ENCODE peak calls at places on chromosomes 3 and 15, in five cellular contexts. H, S, B, U and T are unnamed samples.

GRCh38 chr3:149339931-149340309 is 6.5 kb upstream of the TM4SF18 start:
- DNase-seq in H (peak; percentile 14), B (no peak), S (peak; percentile 74), U (peak; percentile 80), T (peak; percentile 98)

GRCh38 chr3:134885877-134886621 is 91.0 kb downstream of the EPHB1 start:
- DNase-seq in U (no peak), S (no peak), H (peak; percentile 49), B (no peak), T (no peak)

GRCh38 chr3:177452487-177452886 is 255.2 kb upstream of the TBL1XR1 start:
- DNase-seq in S (no peak), H (no peak), U (no peak), B (no peak), T (peak; percentile 63)

GRCh38 chr3:172273378-172273777 is 174.9 kb downstream of the GHSR start:
- DNase-seq in H (no peak), U (no peak), B (no peak), S (no peak), T (no peak)

GRCh38 chr3:51522273-51522981 is 16.1 kb upstream of the RAD54L2 start:
- DNase-seq in U (no peak), B (no peak), S (no peak), H (no peak), T (no peak)

GRCh38 chr3:54863366-54863765 is 64.5 kb downstream of the LRTM1 start:
- DNase-seq in H (no peak), S (no peak), B (no peak), U (no peak), T (no peak)

GRCh38 chr3:180776433-180776832 is 97.1 kb upstream of the CCDC39 start:
- DNase-seq in H (no peak), B (no peak), U (no peak), S (no peak), T (no peak)

GRCh38 chr15:23467110-23467600 is 20.1 kb upstream of the GOLGA6L2 start:
- DNase-seq in U (no peak), H (peak; percentile 37), B (no peak), S (no peak), T (no peak)

GRCh38 chr3:129602730-129603560 is 3.5 kb downstream of the PLXND1 start:
- DNase-seq in H (peak; percentile 79), S (no peak), U (peak; percentile 75), B (no peak), T (peak; percentile 79)

GRCh38 chr15:45729146-45729545 is 94.3 kb downstream of the SQOR start:
- DNase-seq in S (no peak), H (no peak), B (no peak), U (no peak), T (peak; percentile 31)

GRCh38 chr3:63724987-63725386 is 72.5 kb downstream of the SNTN start:
- DNase-seq in U (no peak), H (peak; percentile 22), B (no peak), S (no peak), T (peak; percentile 32)

GRCh38 chr3:173930251-173930650 is 532.7 kb downstream of the NLGN1 start:
- DNase-seq in S (no peak), B (no peak), H (no peak), U (no peak), T (no peak)

GRCh38 chr3:21694506-21694905 is 56.5 kb downstream of the ZNF385D start:
- DNase-seq in B (no peak), U (no peak), S (no peak), H (no peak), T (no peak)

GRCh38 chr3:127247292-127247691 is 40.6 kb downstream of the PRR20G start:
- DNase-seq in B (no peak), U (no peak), S (no peak), H (no peak), T (no peak)

GRCh38 chr3:142356818-142357217 is 91.0 kb downstream of the XRN1 start:
- DNase-seq in S (no peak), B (no peak), U (no peak), H (no peak), T (no peak)

GRCh38 chr15:69509131-69509530 is 56.5 kb downstream of the RPLP1 start:
- DNase-seq in H (no peak), S (no peak), B (peak; percentile 72), U (no peak), T (peak; percentile 11)

GRCh38 chr15:98719169-98719515 is 70.8 kb downstream of the IGF1R start:
- DNase-seq in B (no peak), H (no peak), U (no peak), S (no peak), T (no peak)

GRCh38 chr3:121111914-121112612 is 204.1 kb downstream of the STXBP5L start:
- DNase-seq in B (no peak), H (peak; percentile 3), S (no peak), U (no peak), T (no peak)

GRCh38 chr3:159239054-159239453 is 437.2 kb downstream of the MFSD1 start:
- DNase-seq in U (no peak), S (no peak), B (no peak), H (no peak), T (no peak)

GRCh38 chr15:78453447-78453846 is 15.4 kb downstream of the IREB2 start:
- DNase-seq in S (no peak), B (no peak), U (no peak), H (no peak), T (no peak)

GRCh38 chr3:44412365-44412764 is 65.1 kb downstream of the ZNF445 start:
- DNase-seq in U (no peak), B (no peak), S (no peak), H (no peak), T (no peak)

GRCh38 chr3:4474683-4475490 is 7.8 kb upstream of the SUMF1 start:
- DNase-seq in H (no peak), U (peak; percentile 25), B (no peak), S (no peak), T (peak; percentile 48)

GRCh38 chr3:43288366-43288765 is 2.0 kb downstream of the SNRK start:
- DNase-seq in B (no peak), S (no peak), U (no peak), H (no peak), T (no peak)

GRCh38 chr3:43290961-43291360 is 4.6 kb downstream of the SNRK start:
- DNase-seq in U (no peak), S (no peak), H (no peak), B (no peak), T (no peak)

GRCh38 chr3:43288850-43289249 is 2.5 kb downstream of the SNRK start:
- DNase-seq in S (no peak), B (no peak), U (no peak), H (no peak), T (no peak)

GRCh38 chr3:43287514-43287913 is 1.2 kb downstream of the SNRK start:
- DNase-seq in H (no peak), B (no peak), S (no peak), U (no peak), T (no peak)

GRCh38 chr3:43289401-43289800 is 3.1 kb downstream of the SNRK start:
- DNase-seq in S (no peak), B (no peak), H (no peak), U (no peak), T (no peak)
- H3K4me3 ChIP-seq in S (peak overlapping the region; percentile 67), B (peak overlapping the region; percentile 14), H (no peak overlapping the region), U (peak overlapping the region; percentile 72), T (no peak overlapping the region)

DNA sequence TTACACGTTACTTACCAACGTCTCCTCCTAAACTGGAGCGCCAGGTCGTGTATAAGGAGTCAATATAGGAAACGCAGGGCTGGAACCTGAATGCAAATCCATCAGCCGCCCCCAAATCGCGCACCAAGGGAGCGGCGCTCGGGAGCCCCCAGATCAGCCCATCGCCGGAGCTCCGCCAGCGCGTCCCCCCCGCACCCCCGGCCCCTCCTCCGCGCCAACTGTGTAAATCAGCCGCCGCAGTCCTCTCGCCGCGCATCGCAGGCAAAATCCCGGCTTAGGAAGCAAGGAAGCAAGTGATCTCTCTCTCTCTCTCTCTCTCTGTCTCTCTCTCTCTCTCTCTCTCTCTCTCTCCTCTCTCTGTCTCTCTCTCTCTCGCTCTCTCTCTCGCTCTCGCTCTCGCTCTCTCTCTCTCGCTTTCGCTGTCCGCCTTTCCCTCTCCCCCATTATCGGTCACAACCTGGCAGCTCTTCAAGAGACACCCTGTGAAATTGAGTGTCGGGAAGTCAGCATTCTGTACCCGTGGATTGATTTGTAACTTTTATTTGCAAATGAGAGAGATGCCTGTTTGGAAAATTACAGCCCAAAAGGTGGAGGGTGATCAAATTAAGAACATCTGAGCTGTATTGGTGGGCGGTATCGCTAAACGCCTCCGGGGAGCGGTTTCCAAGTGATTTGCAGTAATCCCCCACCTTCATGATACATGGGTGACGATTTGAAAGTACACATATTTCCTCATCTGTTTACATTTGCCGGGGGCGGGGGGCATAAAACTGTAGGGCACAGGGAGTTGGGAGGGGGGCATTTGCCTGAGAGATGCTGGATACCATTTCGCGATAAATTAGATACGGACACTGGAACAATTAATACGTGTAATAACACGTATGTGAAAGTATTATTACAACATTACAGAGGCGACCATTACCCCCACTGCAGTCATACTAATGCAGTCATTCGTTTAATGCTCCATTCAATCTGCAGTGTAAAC is 685 bp upstream of the SLITRK3 start:
- DNase-seq in H (peak; percentile 61), U (no peak), S (no peak), B (no peak), T (peak; percentile 25)
- H3K4me3 ChIP-seq in H (peak overlapping the region; percentile 54), U (peak overlapping the region; percentile 56), S (peak overlapping the region; percentile 43), B (peak overlapping the region; percentile 50), T (peak overlapping the region; percentile 33)

DNA sequence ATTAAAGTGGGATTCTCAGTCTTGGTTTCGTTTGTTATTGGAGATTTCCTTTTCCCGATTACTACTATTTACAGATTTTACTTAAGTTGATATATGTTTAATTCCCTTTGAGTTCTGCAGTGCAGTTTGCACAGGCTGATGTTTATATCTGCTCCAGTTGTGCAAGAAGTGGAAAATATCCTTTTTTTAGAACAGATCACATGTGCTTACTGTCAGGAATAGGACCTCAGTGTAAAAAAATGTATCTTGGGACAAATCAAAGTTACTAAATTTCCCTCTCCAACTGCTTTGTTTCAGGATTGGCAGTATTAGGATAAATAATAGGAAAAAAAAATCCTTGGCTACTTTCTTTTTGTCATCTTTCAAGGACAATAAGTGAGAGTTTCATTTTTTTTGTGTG is 6.9 kb downstream of the MITF start:
- DNase-seq in S (no peak), U (no peak), B (no peak), H (no peak), T (no peak)
- H3K4me3 ChIP-seq in S (no peak overlapping the region), U (no peak overlapping the region), B (peak overlapping the region; percentile 27), H (no peak overlapping the region), T (no peak overlapping the region)

GRCh38 chr3:39809181-39809994 is at the start of gene MYRIP:
- DNase-seq in B (no peak), U (peak; percentile 27), S (peak; percentile 90), H (peak; percentile 95), T (peak; percentile 69)

GRCh38 chr3:39811561-39811960 is 2.2 kb downstream of the MYRIP start:
- DNase-seq in H (no peak), B (no peak), S (no peak), U (no peak), T (no peak)

GRCh38 chr3:39809995-39810595 is 686 bp downstream of the MYRIP start:
- DNase-seq in S (peak; percentile 29), H (peak; percentile 51), U (no peak), B (no peak), T (no peak)

GRCh38 chr3:39812537-39812936 is 3.1 kb downstream of the MYRIP start:
- DNase-seq in B (no peak), H (peak; percentile 22), U (no peak), S (peak; percentile 47), T (no peak)

DNA sequence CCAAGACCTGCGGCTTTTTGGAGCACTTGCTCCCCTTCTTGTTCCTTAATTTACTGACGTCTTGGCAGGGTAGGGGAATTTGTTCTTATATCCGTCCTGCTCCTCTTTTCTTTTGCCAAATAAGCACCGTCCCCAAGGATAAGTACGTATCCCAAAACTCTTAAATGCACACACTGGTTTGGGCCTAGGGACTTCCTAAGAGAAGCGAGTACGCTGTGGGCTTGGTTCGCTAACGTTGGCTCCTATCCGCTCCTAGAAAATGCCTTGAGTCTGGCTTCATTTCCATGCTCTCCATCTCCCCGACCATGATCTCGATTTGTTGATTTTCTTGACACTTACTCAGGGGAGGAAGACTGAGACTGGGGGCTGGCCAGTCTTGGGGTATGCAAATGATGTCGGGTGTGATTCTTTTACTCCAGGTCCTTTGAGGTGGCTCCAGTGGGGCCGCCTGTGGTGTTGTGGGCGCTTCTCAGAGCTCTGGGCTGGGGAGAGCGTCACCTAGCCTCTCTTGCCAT is 1.3 kb downstream of the MYRIP start:
- DNase-seq in B (no peak), H (peak; percentile 16), S (no peak), U (no peak), T (no peak)
- H3K4me3 ChIP-seq in B (peak overlapping the region; percentile 54), H (peak overlapping the region; percentile 69), S (peak overlapping the region; percentile 66), U (peak overlapping the region; percentile 60), T (no peak overlapping the region)